ENCODE peak calls at places on chromosomes 12 and 14, in ten cellular contexts. One of them, this sample, is unnamed.
A peak's percentile ranks its signal among the peaks of the same experiment; 100 is the strongest.

GRCh38 chr12:66210840-66211239 is 21.8 kb downstream of the IRAK3 start:
- DNase-seq in kidney: no peak
- DNase-seq in substantia nigra: no peak
- DNase-seq in RWPE1: no peak
- DNase-seq in transverse colon: no peak
- DNase-seq in left ventricle myocardium inferior: no peak
- DNase-seq in keratinocyte: no peak
- DNase-seq in CD4-positive, alpha-beta T cell: no peak
- DNase-seq in suprapubic skin: no peak
- DNase-seq in breast epithelium: no peak
- DNase-seq in this sample: no peak

GRCh38 chr12:8692573-8692972 is 5.2 kb upstream of the RIMKLB start:
- DNase-seq in kidney: no peak
- DNase-seq in substantia nigra: peak; percentile 15
- DNase-seq in RWPE1: no peak
- DNase-seq in transverse colon: peak; percentile 45
- DNase-seq in left ventricle myocardium inferior: no peak
- DNase-seq in keratinocyte: no peak
- DNase-seq in CD4-positive, alpha-beta T cell: no peak
- DNase-seq in suprapubic skin: no peak
- DNase-seq in breast epithelium: peak; percentile 33
- DNase-seq in this sample: no peak

GRCh38 chr14:96585672-96586013 is 83.5 kb downstream of the PAPOLA start:
- DNase-seq in kidney: no peak
- DNase-seq in substantia nigra: no peak
- DNase-seq in RWPE1: no peak
- DNase-seq in transverse colon: no peak
- DNase-seq in left ventricle myocardium inferior: no peak
- DNase-seq in keratinocyte: no peak
- DNase-seq in CD4-positive, alpha-beta T cell: no peak
- DNase-seq in suprapubic skin: no peak
- DNase-seq in breast epithelium: no peak
- DNase-seq in this sample: no peak

GRCh38 chr14:87745507-87746118 is 247.4 kb downstream of the GALC start:
- DNase-seq in kidney: no peak
- DNase-seq in substantia nigra: no peak
- DNase-seq in RWPE1: peak; percentile 54
- DNase-seq in transverse colon: no peak
- DNase-seq in left ventricle myocardium inferior: no peak
- DNase-seq in keratinocyte: no peak
- DNase-seq in CD4-positive, alpha-beta T cell: no peak
- DNase-seq in suprapubic skin: no peak
- DNase-seq in breast epithelium: no peak
- DNase-seq in this sample: peak; percentile 3

GRCh38 chr14:88895116-88895515 is 70.7 kb downstream of the TTC8 start:
- DNase-seq in kidney: no peak
- DNase-seq in substantia nigra: no peak
- DNase-seq in RWPE1: peak; percentile 34
- DNase-seq in transverse colon: no peak
- DNase-seq in left ventricle myocardium inferior: no peak
- DNase-seq in keratinocyte: no peak
- DNase-seq in CD4-positive, alpha-beta T cell: no peak
- DNase-seq in suprapubic skin: no peak
- DNase-seq in breast epithelium: peak; percentile 31
- DNase-seq in this sample: peak; percentile 68

GRCh38 chr14:73239463-73240241 is 2.3 kb downstream of the PAPLN start:
- DNase-seq in kidney: peak; percentile 85
- DNase-seq in substantia nigra: peak; percentile 24
- DNase-seq in RWPE1: no peak
- DNase-seq in transverse colon: peak; percentile 41
- DNase-seq in left ventricle myocardium inferior: peak; percentile 51
- DNase-seq in keratinocyte: no peak
- DNase-seq in CD4-positive, alpha-beta T cell: no peak
- DNase-seq in suprapubic skin: peak; percentile 62
- DNase-seq in breast epithelium: peak; percentile 41
- DNase-seq in this sample: no peak

GRCh38 chr12:5789469-5789968 is 155.5 kb downstream of the ANO2 start:
- DNase-seq in kidney: no peak
- DNase-seq in substantia nigra: no peak
- DNase-seq in RWPE1: peak; percentile 7
- DNase-seq in transverse colon: no peak
- DNase-seq in left ventricle myocardium inferior: no peak
- DNase-seq in keratinocyte: peak; percentile 28
- DNase-seq in CD4-positive, alpha-beta T cell: no peak
- DNase-seq in suprapubic skin: no peak
- DNase-seq in breast epithelium: no peak
- DNase-seq in this sample: peak; percentile 20

GRCh38 chr14:93049295-93049694 is 66.4 kb downstream of the ITPK1 start:
- DNase-seq in kidney: no peak
- DNase-seq in substantia nigra: no peak
- DNase-seq in RWPE1: no peak
- DNase-seq in transverse colon: peak; percentile 88
- DNase-seq in left ventricle myocardium inferior: no peak
- DNase-seq in keratinocyte: no peak
- DNase-seq in CD4-positive, alpha-beta T cell: no peak
- DNase-seq in suprapubic skin: no peak
- DNase-seq in breast epithelium: no peak
- DNase-seq in this sample: no peak

GRCh38 chr12:2165021-2165420 is 112.2 kb downstream of the CACNA1C start:
- DNase-seq in kidney: no peak
- DNase-seq in substantia nigra: no peak
- DNase-seq in RWPE1: no peak
- DNase-seq in transverse colon: no peak
- DNase-seq in left ventricle myocardium inferior: no peak
- DNase-seq in keratinocyte: no peak
- DNase-seq in CD4-positive, alpha-beta T cell: no peak
- DNase-seq in suprapubic skin: no peak
- DNase-seq in breast epithelium: no peak
- DNase-seq in this sample: no peak

GRCh38 chr14:52078093-52078492 is 9.2 kb upstream of the NID2 start:
- DNase-seq in kidney: no peak
- DNase-seq in substantia nigra: no peak
- DNase-seq in RWPE1: no peak
- DNase-seq in transverse colon: no peak
- DNase-seq in left ventricle myocardium inferior: no peak
- DNase-seq in keratinocyte: no peak
- DNase-seq in CD4-positive, alpha-beta T cell: no peak
- DNase-seq in suprapubic skin: no peak
- DNase-seq in breast epithelium: no peak
- DNase-seq in this sample: no peak

GRCh38 chr14:86787782-86788181 is 1205.2 kb downstream of the GALC start:
- DNase-seq in kidney: no peak
- DNase-seq in substantia nigra: no peak
- DNase-seq in RWPE1: no peak
- DNase-seq in transverse colon: no peak
- DNase-seq in left ventricle myocardium inferior: no peak
- DNase-seq in keratinocyte: no peak
- DNase-seq in CD4-positive, alpha-beta T cell: no peak
- DNase-seq in suprapubic skin: no peak
- DNase-seq in breast epithelium: no peak
- DNase-seq in this sample: no peak

GRCh38 chr14:75559451-75560187 is 18.8 kb upstream of the FLVCR2 start:
- DNase-seq in kidney: peak; percentile 82
- DNase-seq in substantia nigra: no peak
- DNase-seq in RWPE1: peak; percentile 92
- DNase-seq in transverse colon: no peak
- DNase-seq in left ventricle myocardium inferior: no peak
- DNase-seq in keratinocyte: peak; percentile 36
- DNase-seq in CD4-positive, alpha-beta T cell: no peak
- DNase-seq in suprapubic skin: no peak
- DNase-seq in breast epithelium: peak; percentile 63
- DNase-seq in this sample: peak; percentile 68

GRCh38 chr12:47033081-47033480 is 46.3 kb upstream of the PCED1B start:
- DNase-seq in kidney: peak; percentile 61
- DNase-seq in substantia nigra: no peak
- DNase-seq in RWPE1: no peak
- DNase-seq in transverse colon: peak; percentile 20
- DNase-seq in left ventricle myocardium inferior: peak; percentile 26
- DNase-seq in keratinocyte: no peak
- DNase-seq in CD4-positive, alpha-beta T cell: no peak
- DNase-seq in suprapubic skin: no peak
- DNase-seq in breast epithelium: peak; percentile 48
- DNase-seq in this sample: no peak

GRCh38 chr12:39441963-39442894 is 691 bp downstream of the KIF21A start:
- DNase-seq in kidney: peak; percentile 85
- DNase-seq in substantia nigra: peak; percentile 61
- DNase-seq in RWPE1: peak; percentile 20
- DNase-seq in transverse colon: no peak
- DNase-seq in left ventricle myocardium inferior: peak; percentile 36
- DNase-seq in keratinocyte: no peak
- DNase-seq in CD4-positive, alpha-beta T cell: peak; percentile 16
- DNase-seq in suprapubic skin: peak; percentile 71
- DNase-seq in breast epithelium: no peak
- DNase-seq in this sample: no peak

GRCh38 chr12:64611430-64612286 is 1.4 kb downstream of the RASSF3 start:
- DNase-seq in kidney: peak; percentile 79
- DNase-seq in substantia nigra: no peak
- DNase-seq in RWPE1: peak; percentile 36
- DNase-seq in transverse colon: peak; percentile 45
- DNase-seq in left ventricle myocardium inferior: peak; percentile 41
- DNase-seq in keratinocyte: no peak
- DNase-seq in CD4-positive, alpha-beta T cell: no peak
- DNase-seq in suprapubic skin: no peak
- DNase-seq in breast epithelium: peak; percentile 54
- DNase-seq in this sample: no peak

GRCh38 chr12:1218369-1218768 is 227.3 kb downstream of the ERC1 start:
- DNase-seq in kidney: no peak
- DNase-seq in substantia nigra: no peak
- DNase-seq in RWPE1: no peak
- DNase-seq in transverse colon: no peak
- DNase-seq in left ventricle myocardium inferior: no peak
- DNase-seq in keratinocyte: no peak
- DNase-seq in CD4-positive, alpha-beta T cell: no peak
- DNase-seq in suprapubic skin: no peak
- DNase-seq in breast epithelium: no peak
- DNase-seq in this sample: no peak

GRCh38 chr14:85558505-85558904 is 28.6 kb downstream of the FLRT2 start:
- DNase-seq in kidney: no peak
- DNase-seq in substantia nigra: no peak
- DNase-seq in RWPE1: no peak
- DNase-seq in transverse colon: no peak
- DNase-seq in left ventricle myocardium inferior: no peak
- DNase-seq in keratinocyte: no peak
- DNase-seq in CD4-positive, alpha-beta T cell: no peak
- DNase-seq in suprapubic skin: no peak
- DNase-seq in breast epithelium: no peak
- DNase-seq in this sample: no peak

GRCh38 chr12:34348836-34349672 is 326.8 kb downstream of the ALG10 start:
- DNase-seq in kidney: no peak
- DNase-seq in substantia nigra: no peak
- DNase-seq in RWPE1: no peak
- DNase-seq in transverse colon: no peak
- DNase-seq in left ventricle myocardium inferior: no peak
- DNase-seq in keratinocyte: no peak
- DNase-seq in CD4-positive, alpha-beta T cell: no peak
- DNase-seq in suprapubic skin: no peak
- DNase-seq in breast epithelium: no peak
- DNase-seq in this sample: no peak

GRCh38 chr12:40565029-40565633 is 127.1 kb upstream of the CNTN1 start:
- DNase-seq in kidney: no peak
- DNase-seq in substantia nigra: no peak
- DNase-seq in RWPE1: no peak
- DNase-seq in transverse colon: no peak
- DNase-seq in left ventricle myocardium inferior: no peak
- DNase-seq in keratinocyte: no peak
- DNase-seq in CD4-positive, alpha-beta T cell: no peak
- DNase-seq in suprapubic skin: no peak
- DNase-seq in breast epithelium: no peak
- DNase-seq in this sample: no peak

GRCh38 chr12:108447168-108447840 is 67.8 kb upstream of the FICD start:
- DNase-seq in kidney: no peak
- DNase-seq in substantia nigra: no peak
- DNase-seq in RWPE1: no peak
- DNase-seq in transverse colon: no peak
- DNase-seq in left ventricle myocardium inferior: no peak
- DNase-seq in keratinocyte: no peak
- DNase-seq in CD4-positive, alpha-beta T cell: no peak
- DNase-seq in suprapubic skin: no peak
- DNase-seq in breast epithelium: no peak
- DNase-seq in this sample: no peak

GRCh38 chr12:114732426-114733030 is 48.6 kb upstream of the TBX3 start:
- DNase-seq in kidney: no peak
- DNase-seq in substantia nigra: no peak
- DNase-seq in RWPE1: no peak
- DNase-seq in transverse colon: no peak
- DNase-seq in left ventricle myocardium inferior: no peak
- DNase-seq in keratinocyte: no peak
- DNase-seq in CD4-positive, alpha-beta T cell: no peak
- DNase-seq in suprapubic skin: no peak
- DNase-seq in breast epithelium: no peak
- DNase-seq in this sample: no peak

GRCh38 chr12:124411953-124412645 is 117.2 kb downstream of the RFLNA start:
- DNase-seq in kidney: no peak
- DNase-seq in substantia nigra: no peak
- DNase-seq in RWPE1: no peak
- DNase-seq in transverse colon: no peak
- DNase-seq in left ventricle myocardium inferior: no peak
- DNase-seq in keratinocyte: no peak
- DNase-seq in CD4-positive, alpha-beta T cell: no peak
- DNase-seq in suprapubic skin: no peak
- DNase-seq in breast epithelium: no peak
- DNase-seq in this sample: no peak
- H3K27ac ChIP-seq in kidney: no peak overlapping the region
- H3K27ac ChIP-seq in substantia nigra: peak overlapping the region; percentile 71
- H3K27ac ChIP-seq in RWPE1: peak overlapping the region; percentile 95
- H3K27ac ChIP-seq in transverse colon: peak overlapping the region; percentile 70
- H3K27ac ChIP-seq in left ventricle myocardium inferior: peak overlapping the region; percentile 80
- H3K27ac ChIP-seq in keratinocyte: no peak overlapping the region
- H3K27ac ChIP-seq in CD4-positive, alpha-beta T cell: no peak overlapping the region
- H3K27ac ChIP-seq in suprapubic skin: peak overlapping the region; percentile 78
- H3K27ac ChIP-seq in breast epithelium: peak overlapping the region; percentile 84
- H3K27ac ChIP-seq in this sample: no peak overlapping the region

GRCh38 chr14:21220874-21221477 is 48.3 kb downstream of the HNRNPC start:
- DNase-seq in kidney: no peak
- DNase-seq in substantia nigra: no peak
- DNase-seq in RWPE1: no peak
- DNase-seq in transverse colon: no peak
- DNase-seq in left ventricle myocardium inferior: no peak
- DNase-seq in keratinocyte: no peak
- DNase-seq in CD4-positive, alpha-beta T cell: no peak
- DNase-seq in suprapubic skin: no peak
- DNase-seq in breast epithelium: no peak
- DNase-seq in this sample: no peak
- H3K27ac ChIP-seq in kidney: no peak overlapping the region
- H3K27ac ChIP-seq in substantia nigra: no peak overlapping the region
- H3K27ac ChIP-seq in RWPE1: no peak overlapping the region
- H3K27ac ChIP-seq in transverse colon: no peak overlapping the region
- H3K27ac ChIP-seq in left ventricle myocardium inferior: no peak overlapping the region
- H3K27ac ChIP-seq in keratinocyte: no peak overlapping the region
- H3K27ac ChIP-seq in CD4-positive, alpha-beta T cell: no peak overlapping the region
- H3K27ac ChIP-seq in suprapubic skin: no peak overlapping the region
- H3K27ac ChIP-seq in breast epithelium: no peak overlapping the region
- H3K27ac ChIP-seq in this sample: peak overlapping the region; percentile 69

GRCh38 chr14:63205281-63205575 is 985 bp downstream of the RHOJ start:
- DNase-seq in kidney: no peak
- DNase-seq in substantia nigra: no peak
- DNase-seq in RWPE1: no peak
- DNase-seq in transverse colon: no peak
- DNase-seq in left ventricle myocardium inferior: no peak
- DNase-seq in keratinocyte: no peak
- DNase-seq in CD4-positive, alpha-beta T cell: no peak
- DNase-seq in suprapubic skin: no peak
- DNase-seq in breast epithelium: no peak
- DNase-seq in this sample: no peak
- H3K27ac ChIP-seq in kidney: no peak overlapping the region
- H3K27ac ChIP-seq in substantia nigra: no peak overlapping the region
- H3K27ac ChIP-seq in RWPE1: no peak overlapping the region
- H3K27ac ChIP-seq in transverse colon: peak overlapping the region; percentile 84
- H3K27ac ChIP-seq in left ventricle myocardium inferior: peak overlapping the region; percentile 95
- H3K27ac ChIP-seq in keratinocyte: no peak overlapping the region
- H3K27ac ChIP-seq in CD4-positive, alpha-beta T cell: no peak overlapping the region
- H3K27ac ChIP-seq in suprapubic skin: peak overlapping the region; percentile 75
- H3K27ac ChIP-seq in breast epithelium: peak overlapping the region; percentile 95
- H3K27ac ChIP-seq in this sample: no peak overlapping the region

GRCh38 chr14:77105118-77105517 is 7.1 kb downstream of the CIPC start:
- DNase-seq in kidney: no peak
- DNase-seq in substantia nigra: no peak
- DNase-seq in RWPE1: no peak
- DNase-seq in transverse colon: no peak
- DNase-seq in left ventricle myocardium inferior: no peak
- DNase-seq in keratinocyte: no peak
- DNase-seq in CD4-positive, alpha-beta T cell: no peak
- DNase-seq in suprapubic skin: no peak
- DNase-seq in breast epithelium: no peak
- DNase-seq in this sample: no peak
- H3K27ac ChIP-seq in kidney: peak overlapping the region; percentile 63
- H3K27ac ChIP-seq in substantia nigra: peak overlapping the region; percentile 100
- H3K27ac ChIP-seq in RWPE1: no peak overlapping the region
- H3K27ac ChIP-seq in transverse colon: peak overlapping the region; percentile 43
- H3K27ac ChIP-seq in left ventricle myocardium inferior: peak overlapping the region; percentile 98
- H3K27ac ChIP-seq in keratinocyte: no peak overlapping the region
- H3K27ac ChIP-seq in CD4-positive, alpha-beta T cell: no peak overlapping the region
- H3K27ac ChIP-seq in suprapubic skin: peak overlapping the region; percentile 64
- H3K27ac ChIP-seq in breast epithelium: peak overlapping the region; percentile 52
- H3K27ac ChIP-seq in this sample: no peak overlapping the region